ENCODE peak calls at places on chromosomes 6 and 20, in seven cellular contexts. One of them, this sample, is unnamed.

GRCh38 chr20:9500121-9500911 is 14.1 kb upstream of the LAMP5 start:
- DNase-seq in pancreas: no peak
- DNase-seq in left lung: peak
- DNase-seq in cardiac fibroblast: no peak
- DNase-seq in cardiac muscle cell: no peak
- DNase-seq in lower lobe of right lung: no peak
- DNase-seq in A549: no peak
- DNase-seq in this sample: no peak

GRCh38 chr6:52176550-52176949 is 9.6 kb upstream of the IL17A start:
- DNase-seq in left lung: no peak
- DNase-seq in cardiac fibroblast: no peak
- DNase-seq in cardiac muscle cell: no peak
- DNase-seq in pancreas: no peak
- DNase-seq in lower lobe of right lung: no peak
- DNase-seq in A549: no peak
- DNase-seq in this sample: no peak

GRCh38 chr6:132813173-132813856 is 1.1 kb upstream of the RPS12 start:
- DNase-seq in lower lobe of right lung: peak
- DNase-seq in cardiac muscle cell: peak
- DNase-seq in cardiac fibroblast: peak
- DNase-seq in left lung: peak
- DNase-seq in A549: peak
- DNase-seq in pancreas: peak
- DNase-seq in this sample: peak

GRCh38 chr6:43606019-43606418 is 23.0 kb downstream of the GTPBP2 start:
- DNase-seq in left lung: no peak
- DNase-seq in A549: no peak
- DNase-seq in pancreas: no peak
- DNase-seq in cardiac muscle cell: no peak
- DNase-seq in cardiac fibroblast: no peak
- DNase-seq in lower lobe of right lung: no peak
- DNase-seq in this sample: no peak

GRCh38 chr6:168849459-168849858 is 404.2 kb downstream of the THBS2 start:
- DNase-seq in left lung: no peak
- DNase-seq in A549: no peak
- DNase-seq in cardiac fibroblast: no peak
- DNase-seq in pancreas: no peak
- DNase-seq in lower lobe of right lung: no peak
- DNase-seq in cardiac muscle cell: no peak
- DNase-seq in this sample: no peak

GRCh38 chr20:44068311-44068710 is 118.7 kb downstream of the JPH2 start:
- DNase-seq in cardiac fibroblast: no peak
- DNase-seq in lower lobe of right lung: no peak
- DNase-seq in A549: no peak
- DNase-seq in pancreas: no peak
- DNase-seq in left lung: no peak
- DNase-seq in cardiac muscle cell: no peak
- DNase-seq in this sample: no peak

GRCh38 chr6:88481519-88481918 is 315.4 kb upstream of the CNR1 start:
- DNase-seq in A549: no peak
- DNase-seq in lower lobe of right lung: no peak
- DNase-seq in pancreas: no peak
- DNase-seq in left lung: no peak
- DNase-seq in cardiac muscle cell: no peak
- DNase-seq in cardiac fibroblast: no peak
- DNase-seq in this sample: no peak

GRCh38 chr6:36752886-36753506 is 55.4 kb downstream of the RAB44 start:
- DNase-seq in cardiac fibroblast: no peak
- DNase-seq in pancreas: no peak
- DNase-seq in lower lobe of right lung: no peak
- DNase-seq in A549: no peak
- DNase-seq in left lung: no peak
- DNase-seq in cardiac muscle cell: no peak
- DNase-seq in this sample: no peak

GRCh38 chr20:36144336-36144735 is 10.2 kb upstream of the EPB41L1 start:
- DNase-seq in lower lobe of right lung: no peak
- DNase-seq in A549: peak
- DNase-seq in left lung: no peak
- DNase-seq in cardiac muscle cell: no peak
- DNase-seq in pancreas: no peak
- DNase-seq in cardiac fibroblast: no peak
- DNase-seq in this sample: no peak

GRCh38 chr6:45930419-45931059 is 85.1 kb downstream of the CLIC5 start:
- DNase-seq in pancreas: peak
- DNase-seq in A549: peak
- DNase-seq in cardiac muscle cell: peak
- DNase-seq in left lung: peak
- DNase-seq in lower lobe of right lung: peak
- DNase-seq in cardiac fibroblast: peak
- DNase-seq in this sample: peak

GRCh38 chr6:128422871-128423270 is 97.5 kb downstream of the PTPRK start:
- DNase-seq in left lung: no peak
- DNase-seq in cardiac fibroblast: peak
- DNase-seq in pancreas: no peak
- DNase-seq in cardiac muscle cell: no peak
- DNase-seq in A549: no peak
- DNase-seq in lower lobe of right lung: no peak
- DNase-seq in this sample: no peak

GRCh38 chr6:127932708-127933107 is 31.9 kb upstream of the THEMIS start:
- DNase-seq in cardiac muscle cell: no peak
- DNase-seq in cardiac fibroblast: no peak
- DNase-seq in A549: no peak
- DNase-seq in left lung: no peak
- DNase-seq in pancreas: no peak
- DNase-seq in lower lobe of right lung: no peak
- DNase-seq in this sample: no peak

GRCh38 chr6:39980839-39981580 is 46.7 kb upstream of the MOCS1 start:
- DNase-seq in pancreas: no peak
- DNase-seq in lower lobe of right lung: no peak
- DNase-seq in left lung: no peak
- DNase-seq in cardiac fibroblast: peak
- DNase-seq in A549: peak
- DNase-seq in cardiac muscle cell: peak
- DNase-seq in this sample: peak

GRCh38 chr6:35919827-35920751 is 809 bp downstream of the SRPK1 start:
- DNase-seq in lower lobe of right lung: peak
- DNase-seq in cardiac fibroblast: peak
- DNase-seq in A549: peak
- DNase-seq in pancreas: peak
- DNase-seq in cardiac muscle cell: peak
- DNase-seq in left lung: peak
- DNase-seq in this sample: peak

GRCh38 chr20:14264869-14265268 is 72.5 kb downstream of the FLRT3 start:
- DNase-seq in A549: peak
- DNase-seq in pancreas: no peak
- DNase-seq in lower lobe of right lung: no peak
- DNase-seq in left lung: no peak
- DNase-seq in cardiac fibroblast: peak
- DNase-seq in cardiac muscle cell: peak
- DNase-seq in this sample: no peak
- TF ChIP-seq CTCF in A549: peak
- TF ChIP-seq CTCF in pancreas: no peak
- TF ChIP-seq CTCF in lower lobe of right lung: no peak
- TF ChIP-seq CTCF in left lung: no peak
- TF ChIP-seq CTCF in cardiac fibroblast: peak
- TF ChIP-seq CTCF in cardiac muscle cell: peak
- TF ChIP-seq CTCF in this sample: peak

GRCh38 chr6:157232161-157232895 is 91.0 kb downstream of the TMEM242 start:
- DNase-seq in pancreas: no peak
- DNase-seq in A549: no peak
- DNase-seq in lower lobe of right lung: no peak
- DNase-seq in cardiac muscle cell: no peak
- DNase-seq in left lung: no peak
- DNase-seq in cardiac fibroblast: no peak
- DNase-seq in this sample: no peak

GRCh38 chr6:157233686-157234085 is 89.6 kb downstream of the TMEM242 start:
- DNase-seq in cardiac fibroblast: no peak
- DNase-seq in cardiac muscle cell: no peak
- DNase-seq in left lung: no peak
- DNase-seq in A549: no peak
- DNase-seq in pancreas: no peak
- DNase-seq in lower lobe of right lung: no peak
- DNase-seq in this sample: no peak

GRCh38 chr6:157235600-157236039 is 87.7 kb downstream of the TMEM242 start:
- DNase-seq in A549: peak
- DNase-seq in cardiac muscle cell: peak
- DNase-seq in left lung: no peak
- DNase-seq in lower lobe of right lung: no peak
- DNase-seq in pancreas: peak
- DNase-seq in cardiac fibroblast: peak
- DNase-seq in this sample: peak

GRCh38 chr6:157230971-157231370 is 92.3 kb downstream of the TMEM242 start:
- DNase-seq in pancreas: no peak
- DNase-seq in cardiac muscle cell: no peak
- DNase-seq in A549: no peak
- DNase-seq in left lung: no peak
- DNase-seq in cardiac fibroblast: no peak
- DNase-seq in lower lobe of right lung: no peak
- DNase-seq in this sample: no peak

DNA sequence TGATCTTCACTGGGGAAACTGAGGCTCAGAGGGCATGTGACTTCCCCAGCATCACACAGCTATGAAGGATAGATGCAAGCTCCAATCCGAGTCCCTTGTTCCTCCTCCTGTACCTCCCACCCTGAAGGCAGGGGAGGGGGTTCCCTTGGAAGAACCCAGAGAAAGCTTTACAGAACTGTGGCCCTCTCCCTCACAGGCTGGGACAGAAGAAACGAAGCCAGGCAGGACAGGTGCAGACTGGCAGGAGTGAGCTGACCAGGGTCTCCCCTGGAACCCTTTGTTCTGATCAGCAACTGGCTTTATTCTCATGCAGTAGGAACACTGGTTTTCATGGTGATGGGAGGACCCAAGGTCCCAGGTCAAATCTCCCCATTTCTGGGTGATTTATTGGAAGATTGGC is 90.2 kb downstream of the TMEM242 start:
- DNase-seq in cardiac muscle cell: no peak
- DNase-seq in cardiac fibroblast: no peak
- DNase-seq in left lung: no peak
- DNase-seq in lower lobe of right lung: no peak
- DNase-seq in A549: no peak
- DNase-seq in pancreas: no peak
- DNase-seq in this sample: no peak
- TF ChIP-seq CTCF in cardiac muscle cell: no peak
- TF ChIP-seq CTCF in cardiac fibroblast: no peak
- TF ChIP-seq CTCF in left lung: no peak
- TF ChIP-seq CTCF in lower lobe of right lung: no peak
- TF ChIP-seq CTCF in A549: no peak
- TF ChIP-seq CTCF in pancreas: no peak
- TF ChIP-seq CTCF in this sample: no peak

GRCh38 chr20:59253779-59254319 is 46.6 kb upstream of the EDN3 start:
- DNase-seq in cardiac muscle cell: no peak
- DNase-seq in pancreas: no peak
- DNase-seq in lower lobe of right lung: no peak
- DNase-seq in A549: no peak
- DNase-seq in left lung: no peak
- DNase-seq in cardiac fibroblast: no peak
- DNase-seq in this sample: peak
- TF ChIP-seq CTCF in cardiac muscle cell: no peak
- TF ChIP-seq CTCF in pancreas: no peak
- TF ChIP-seq CTCF in lower lobe of right lung: no peak
- TF ChIP-seq CTCF in A549: no peak
- TF ChIP-seq CTCF in left lung: no peak
- TF ChIP-seq CTCF in cardiac fibroblast: no peak
- TF ChIP-seq CTCF in this sample: no peak

GRCh38 chr6:33213166-33213988 is 5.1 kb downstream of the RING1 start:
- DNase-seq in cardiac muscle cell: peak
- DNase-seq in lower lobe of right lung: no peak
- DNase-seq in pancreas: peak
- DNase-seq in left lung: no peak
- DNase-seq in cardiac fibroblast: peak
- DNase-seq in A549: no peak
- DNase-seq in this sample: peak

GRCh38 chr6:33211136-33211535 is 2.8 kb downstream of the RING1 start:
- DNase-seq in lower lobe of right lung: no peak
- DNase-seq in A549: no peak
- DNase-seq in cardiac muscle cell: no peak
- DNase-seq in cardiac fibroblast: no peak
- DNase-seq in pancreas: no peak
- DNase-seq in left lung: no peak
- DNase-seq in this sample: no peak

GRCh38 chr6:33212857-33213165 is 4.5 kb downstream of the RING1 start:
- DNase-seq in cardiac fibroblast: peak
- DNase-seq in pancreas: no peak
- DNase-seq in lower lobe of right lung: no peak
- DNase-seq in A549: no peak
- DNase-seq in left lung: no peak
- DNase-seq in cardiac muscle cell: no peak
- DNase-seq in this sample: no peak

GRCh38 chr6:33209856-33210255 is 1.6 kb downstream of the RING1 start:
- DNase-seq in cardiac fibroblast: no peak
- DNase-seq in A549: no peak
- DNase-seq in left lung: no peak
- DNase-seq in lower lobe of right lung: no peak
- DNase-seq in pancreas: no peak
- DNase-seq in cardiac muscle cell: no peak
- DNase-seq in this sample: no peak

GRCh38 chr6:33211666-33212422 is 3.5 kb downstream of the RING1 start:
- DNase-seq in cardiac muscle cell: no peak
- DNase-seq in cardiac fibroblast: no peak
- DNase-seq in lower lobe of right lung: no peak
- DNase-seq in pancreas: no peak
- DNase-seq in A549: no peak
- DNase-seq in left lung: no peak
- DNase-seq in this sample: no peak
- TF ChIP-seq CTCF in cardiac muscle cell: no peak
- TF ChIP-seq CTCF in cardiac fibroblast: no peak
- TF ChIP-seq CTCF in lower lobe of right lung: no peak
- TF ChIP-seq CTCF in pancreas: no peak
- TF ChIP-seq CTCF in A549: no peak
- TF ChIP-seq CTCF in left lung: no peak
- TF ChIP-seq CTCF in this sample: no peak

GRCh38 chr6:110179406-110180227 is at the start of gene WASF1:
- DNase-seq in cardiac fibroblast: peak
- DNase-seq in A549: peak
- DNase-seq in lower lobe of right lung: peak
- DNase-seq in cardiac muscle cell: peak
- DNase-seq in pancreas: peak
- DNase-seq in left lung: peak
- DNase-seq in this sample: peak
- TF ChIP-seq CTCF in cardiac fibroblast: no peak
- TF ChIP-seq CTCF in A549: no peak
- TF ChIP-seq CTCF in lower lobe of right lung: no peak
- TF ChIP-seq CTCF in cardiac muscle cell: no peak
- TF ChIP-seq CTCF in pancreas: no peak
- TF ChIP-seq CTCF in left lung: no peak
- TF ChIP-seq CTCF in this sample: no peak